ENCODE peak calls at places on chromosome 9, in ten cellular contexts. Q is NCI-H460; B is mucosa of gallbladder; M is stimulated activated naive CD4-positive, alpha-beta T cell; P is SHP77; Z is AG08395; L is HTR-8/SVneo; J is KG1; W is HAP-1; X is stimulated activated CD4-positive, alpha-beta T cell treated with anti-CD3 and anti-CD28 coated beads, Interleukin-15, amount 100 ng/mL, for 24 hours. G is an unnamed sample.

GRCh38 chr9:95506438-95506691 is 10.4 kb downstream of the PTCH1 start:
- DNase-seq in M (no peak), X (no peak), W (peak; percentile 57), L (no peak), Q (peak; percentile 26), J (no peak), P (no peak), Z (peak; percentile 40), B (no peak), G (no peak)

GRCh38 chr9:113817171-113817570 is 58.9 kb upstream of the ZNF618 start:
- DNase-seq in Z (no peak), P (no peak), B (no peak), W (no peak), Q (no peak), X (no peak), J (no peak), M (no peak), L (no peak), G (no peak)

GRCh38 chr9:134641173-134641985 is at the start of gene COL5A1:
- DNase-seq in L (peak; percentile 81), Q (peak; percentile 70), B (peak; percentile 85), W (peak; percentile 52), M (peak; percentile 53), P (no peak), X (peak; percentile 70), J (no peak), Z (peak; percentile 94), G (peak; percentile 35)

GRCh38 chr9:79693750-79694149 is 122.0 kb downstream of the TLE4 start:
- DNase-seq in B (no peak), W (no peak), L (no peak), Z (no peak), X (no peak), J (no peak), M (no peak), P (no peak), Q (no peak), G (no peak)

GRCh38 chr9:78187763-78188495 is 47.9 kb upstream of the CEP78 start:
- DNase-seq in J (no peak), P (no peak), Z (no peak), W (peak; percentile 62), M (no peak), B (no peak), Q (no peak), L (no peak), X (no peak), G (no peak)

GRCh38 chr9:71098801-71099200 is 22.6 kb downstream of the TRPM3 start:
- DNase-seq in J (no peak), P (no peak), M (no peak), L (no peak), Z (no peak), Q (no peak), X (no peak), B (no peak), W (no peak), G (no peak)

GRCh38 chr9:92963831-92964606 is 16.7 kb downstream of the FGD3 start:
- DNase-seq in L (no peak), M (peak; percentile 96), J (peak; percentile 74), X (peak; percentile 70), B (peak; percentile 46), Z (no peak), W (no peak), Q (no peak), P (no peak), G (peak; percentile 68)

GRCh38 chr9:97889941-97890557 is 32.3 kb downstream of the TRMO start:
- DNase-seq in M (peak; percentile 58), B (peak; percentile 24), W (peak; percentile 77), Z (peak; percentile 40), J (peak; percentile 30), X (peak; percentile 76), P (no peak), Q (peak; percentile 29), L (peak; percentile 20), G (no peak)

GRCh38 chr9:18018241-18018640 is 439.4 kb downstream of the SH3GL2 start:
- DNase-seq in Z (no peak), W (peak; percentile 14), P (no peak), M (no peak), L (no peak), X (no peak), Q (no peak), J (no peak), B (no peak), G (no peak)

GRCh38 chr9:89604463-89605180 is at the start of gene GADD45G:
- DNase-seq in L (no peak), J (peak; percentile 15), X (peak; percentile 91), B (peak; percentile 94), Q (peak; percentile 76), P (peak; percentile 94), Z (peak; percentile 57), M (peak; percentile 72), W (peak; percentile 95), G (peak; percentile 26)

GRCh38 chr9:133490201-133490681 is 11.3 kb upstream of the SLC2A6 start:
- DNase-seq in J (no peak), B (no peak), X (no peak), Z (peak; percentile 9), P (no peak), W (no peak), Q (no peak), M (no peak), L (no peak), G (no peak)

GRCh38 chr9:35954942-35955546 is 2.9 kb downstream of the OR2S2 start:
- DNase-seq in P (peak; percentile 45), J (peak; percentile 37), B (peak; percentile 64), X (peak; percentile 57), M (peak; percentile 59), Z (peak; percentile 70), L (peak; percentile 51), W (peak; percentile 67), Q (peak; percentile 57), G (peak; percentile 43)

GRCh38 chr9:137393176-137394150 is 29.5 kb downstream of the EXD3 start:
- DNase-seq in W (no peak), Z (no peak), L (no peak), X (no peak), Q (no peak), M (no peak), J (no peak), P (no peak), B (no peak), G (no peak)

GRCh38 chr9:134594376-134594941 is 47.1 kb upstream of the COL5A1 start:
- DNase-seq in Z (no peak), P (no peak), X (no peak), L (no peak), W (no peak), M (no peak), Q (no peak), B (no peak), J (no peak), G (no peak)

GRCh38 chr9:124869466-124869985 is 7.6 kb downstream of the ARPC5L start:
- DNase-seq in J (no peak), X (peak; percentile 59), W (no peak), P (no peak), L (no peak), M (peak; percentile 47), Q (no peak), Z (peak; percentile 41), B (no peak), G (no peak)

GRCh38 chr9:127170652-127171051 is 48.2 kb upstream of the ANGPTL2 start:
- DNase-seq in P (no peak), Q (no peak), L (no peak), W (no peak), Z (no peak), M (no peak), J (no peak), B (no peak), X (no peak), G (no peak)

GRCh38 chr9:97809666-97810344 is 43.2 kb upstream of the FOXE1 start:
- DNase-seq in P (no peak), X (peak; percentile 16), L (no peak), M (no peak), Q (no peak), Z (no peak), W (peak; percentile 18), J (no peak), B (no peak), G (no peak)

GRCh38 chr9:112132356-112132755 is 42.7 kb downstream of the SUSD1 start:
- DNase-seq in M (no peak), Q (no peak), P (no peak), J (no peak), X (no peak), B (no peak), Z (no peak), W (no peak), L (no peak), G (no peak)

GRCh38 chr9:88388203-88388885 is at the start of gene SPIN1:
- DNase-seq in W (peak; percentile 86), P (peak; percentile 60), B (peak; percentile 86), Z (peak; percentile 98), M (peak; percentile 86), Q (peak; percentile 79), X (peak; percentile 87), J (peak; percentile 43), L (peak; percentile 75), G (peak; percentile 78)

GRCh38 chr9:110626109-110626829 is 42.3 kb upstream of the MUSK start:
- DNase-seq in W (no peak), X (peak; percentile 33), Z (peak; percentile 50), M (no peak), L (no peak), Q (no peak), J (no peak), P (no peak), B (no peak), G (no peak)

GRCh38 chr9:68979538-68980314 is 34.2 kb downstream of the PRKACG start:
- DNase-seq in W (no peak), B (peak; percentile 18), J (no peak), X (peak; percentile 40), L (no peak), Q (no peak), P (no peak), Z (no peak), M (peak; percentile 23), G (peak; percentile 72)

GRCh38 chr9:131019387-131020239 is 10.6 kb downstream of the LAMC3 start:
- DNase-seq in B (no peak), M (no peak), P (peak; percentile 86), W (no peak), X (no peak), Z (peak; percentile 69), Q (no peak), J (no peak), L (no peak), G (no peak)

GRCh38 chr9:73081979-73082657 is 69.5 kb upstream of the ANXA1 start:
- DNase-seq in L (peak; percentile 11), W (peak; percentile 35), X (no peak), Z (peak; percentile 69), J (peak; percentile 39), Q (peak; percentile 61), P (peak; percentile 22), M (peak; percentile 3), B (no peak), G (peak; percentile 1)

GRCh38 chr9:131668439-131669233 is 71.2 kb downstream of the RAPGEF1 start:
- DNase-seq in X (peak; percentile 83), Q (no peak), W (no peak), L (no peak), P (peak; percentile 65), J (no peak), M (peak; percentile 48), Z (peak; percentile 69), B (no peak), G (peak; percentile 45)

GRCh38 chr9:14336244-14336643 is 22.3 kb upstream of the NFIB start:
- DNase-seq in X (no peak), L (no peak), W (no peak), J (no peak), M (no peak), P (no peak), Q (no peak), B (no peak), Z (no peak), G (no peak)

GRCh38 chr9:14270358-14271077 is 43.4 kb downstream of the NFIB start:
- DNase-seq in Q (no peak), M (no peak), L (no peak), X (no peak), J (no peak), P (no peak), Z (no peak), W (no peak), B (no peak), G (no peak)

GRCh38 chr9:26034776-26035175 is 356.5 kb upstream of the TUSC1 start:
- DNase-seq in P (no peak), W (no peak), B (no peak), Z (no peak), X (no peak), M (no peak), J (no peak), L (no peak), Q (no peak), G (no peak)

GRCh38 chr9:131562032-131562959 is 17.0 kb downstream of the PRRT1B start:
- DNase-seq in P (no peak), W (no peak), Z (no peak), J (no peak), B (no peak), X (no peak), L (peak; percentile 20), M (no peak), Q (no peak), G (no peak)

G was measured in GDM1.